ENCODE peak calls at places on chromosomes 13 and 19, in nine cellular contexts. X is PC-9, A is fibroblast of mammary gland, R is epithelial cell of esophagus, G is AG04450, J is tibial nerve, U is progenitor cell of endocrine pancreas, T is PC-3, S is neural progenitor cell. K is an unnamed sample.

GRCh38 chr19:16062789-16063188 is 13.5 kb upstream of the TPM4 start:
- DNase-seq in X (peak; percentile 61), A (no peak), R (peak; percentile 38), G (no peak), J (no peak), U (peak; percentile 34), T (peak; percentile 73), S (peak; percentile 57), K (peak; percentile 67)

GRCh38 chr19:1259206-1259872 is 9.8 kb upstream of the CIRBP start:
- DNase-seq in X (peak; percentile 85), A (peak; percentile 68), R (peak; percentile 59), G (no peak), J (peak; percentile 43), U (no peak), T (peak; percentile 38), S (peak; percentile 71), K (peak; percentile 70)

GRCh38 chr13:38073931-38074330 is 204.4 kb upstream of the TRPC4 start:
- DNase-seq in X (no peak), A (no peak), R (no peak), G (no peak), J (no peak), U (no peak), T (no peak), S (no peak), K (no peak)

GRCh38 chr13:89205856-89206255 is 1534.7 kb downstream of the SLITRK5 start:
- DNase-seq in X (no peak), A (no peak), R (peak; percentile 59), G (no peak), J (no peak), U (no peak), T (no peak), S (no peak), K (no peak)

GRCh38 chr13:22047082-22047784 is 376.4 kb downstream of the FGF9 start:
- DNase-seq in X (no peak), A (no peak), R (peak; percentile 25), G (peak; percentile 4), J (no peak), U (no peak), T (no peak), S (no peak), K (no peak)

GRCh38 chr13:37348916-37349653 is 243.6 kb upstream of the CSNK1A1L start:
- DNase-seq in X (no peak), A (no peak), R (no peak), G (peak; percentile 8), J (no peak), U (no peak), T (no peak), S (no peak), K (no peak)

GRCh38 chr19:48419158-48419920 is 25.9 kb downstream of the GRIN2D start:
- DNase-seq in X (peak; percentile 30), A (peak; percentile 37), R (peak; percentile 40), G (no peak), J (no peak), U (no peak), T (peak; percentile 18), S (peak; percentile 85), K (peak; percentile 40)

GRCh38 chr13:113209336-113209879 is at the start of gene CUL4A:
- DNase-seq in X (peak; percentile 72), A (peak; percentile 59), R (peak; percentile 80), G (no peak), J (peak; percentile 64), U (peak; percentile 67), T (peak; percentile 55), S (peak; percentile 95), K (peak; percentile 64)

GRCh38 chr13:40406405-40407138 is 259.9 kb downstream of the FOXO1 start:
- DNase-seq in X (no peak), A (peak; percentile 92), R (peak; percentile 51), G (peak; percentile 30), J (no peak), U (no peak), T (peak; percentile 79), S (no peak), K (no peak)

GRCh38 chr13:87661471-87661870 is 9.7 kb upstream of the SLITRK5 start:
- DNase-seq in X (no peak), A (peak; percentile 9), R (peak; percentile 46), G (no peak), J (no peak), U (no peak), T (peak; percentile 70), S (no peak), K (no peak)

GRCh38 chr19:55253842-55254624 is 4.8 kb downstream of the PPP6R1 start:
- DNase-seq in X (no peak), A (no peak), R (no peak), G (no peak), J (no peak), U (no peak), T (no peak), S (no peak), K (peak; percentile 44)

GRCh38 chr13:113468461-113469147 is 15.3 kb upstream of the ADPRHL1 start:
- DNase-seq in X (no peak), A (no peak), R (no peak), G (no peak), J (no peak), U (no peak), T (no peak), S (peak; percentile 68), K (no peak)

GRCh38 chr13:102709536-102709935 is 14.7 kb upstream of the METTL21C start:
- DNase-seq in X (no peak), A (no peak), R (peak; percentile 61), G (no peak), J (no peak), U (no peak), T (no peak), S (no peak), K (no peak)

GRCh38 chr13:99926014-99926731 is 45.4 kb downstream of the ZIC5 start:
- DNase-seq in X (peak; percentile 42), A (peak; percentile 49), R (peak; percentile 76), G (no peak), J (no peak), U (no peak), T (peak; percentile 58), S (no peak), K (no peak)

GRCh38 chr19:33813391-33814101 is 16.9 kb downstream of the KCTD15 start:
- DNase-seq in X (no peak), A (no peak), R (no peak), G (no peak), J (no peak), U (no peak), T (no peak), S (no peak), K (no peak)

GRCh38 chr13:46172531-46172991 is 9.4 kb downstream of the LCP1 start:
- DNase-seq in X (no peak), A (no peak), R (no peak), G (no peak), J (no peak), U (no peak), T (no peak), S (no peak), K (peak; percentile 65)

GRCh38 chr13:100983111-100983510 is 308.5 kb upstream of the TMTC4 start:
- DNase-seq in X (no peak), A (peak; percentile 4), R (no peak), G (no peak), J (no peak), U (no peak), T (no peak), S (no peak), K (no peak)

GRCh38 chr13:102758842-102759241 is 14.7 kb downstream of the TEX30 start:
- DNase-seq in X (no peak), A (no peak), R (no peak), G (no peak), J (no peak), U (no peak), T (no peak), S (no peak), K (no peak)

DNA sequence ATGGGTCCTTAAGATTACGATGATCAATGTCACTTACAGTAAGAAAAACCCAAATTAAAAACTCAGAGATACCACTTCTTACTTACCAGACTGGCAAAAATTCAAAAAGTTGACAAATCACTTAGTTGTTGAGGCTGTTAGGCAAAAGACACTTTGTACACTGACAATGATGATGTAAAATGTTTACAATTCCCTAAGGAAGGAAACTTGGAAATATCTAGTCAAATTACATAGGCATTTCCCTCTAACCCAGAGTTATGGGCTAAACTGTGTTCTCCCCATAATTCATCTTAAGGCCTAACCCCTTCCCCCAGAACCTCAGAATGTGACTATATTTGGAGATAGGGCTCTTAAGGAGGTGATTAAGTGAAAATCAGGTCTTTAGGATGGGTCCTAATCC is 12.0 kb downstream of the TGDS start:
- DNase-seq in X (no peak), A (peak; percentile 60), R (no peak), G (no peak), J (no peak), U (no peak), T (peak; percentile 2), S (no peak), K (no peak)
- TF ChIP-seq CTCF in X (no peak), A (no peak), R (no peak), G (no peak), J (no peak), U (no peak), T (no peak), S (no peak), K (no peak)

GRCh38 chr13:111536239-111536638 is 215.8 kb downstream of the TEX29 start:
- DNase-seq in X (no peak), A (no peak), R (no peak), G (no peak), J (no peak), U (no peak), T (no peak), S (no peak), K (no peak)

GRCh38 chr13:111537115-111537728 is 216.8 kb downstream of the TEX29 start:
- DNase-seq in X (no peak), A (no peak), R (no peak), G (no peak), J (no peak), U (no peak), T (no peak), S (no peak), K (no peak)

GRCh38 chr13:111533900-111534645 is 213.6 kb downstream of the TEX29 start:
- DNase-seq in X (no peak), A (no peak), R (no peak), G (no peak), J (no peak), U (no peak), T (no peak), S (no peak), K (no peak)

GRCh38 chr13:111532111-111532510 is 211.7 kb downstream of the TEX29 start:
- DNase-seq in X (no peak), A (no peak), R (no peak), G (no peak), J (no peak), U (no peak), T (no peak), S (no peak), K (no peak)

GRCh38 chr13:111534646-111535461 is 214.4 kb downstream of the TEX29 start:
- DNase-seq in X (no peak), A (no peak), R (no peak), G (no peak), J (no peak), U (no peak), T (no peak), S (peak; percentile 61), K (no peak)
- TF ChIP-seq CTCF in X (no peak), A (no peak), R (no peak), G (no peak), J (no peak), U (no peak), T (no peak), S (no peak), K (no peak)

GRCh38 chr13:51825681-51826254 is 19.2 kb downstream of the TMEM272 start:
- DNase-seq in X (no peak), A (no peak), R (no peak), G (no peak), J (no peak), U (no peak), T (no peak), S (no peak), K (no peak)
- TF ChIP-seq CTCF in X (no peak), A (no peak), R (no peak), G (no peak), J (no peak), U (no peak), T (no peak), S (no peak), K (no peak)

GRCh38 chr13:93951153-93951552 is 528.3 kb downstream of the DCT start:
- DNase-seq in X (no peak), A (peak; percentile 34), R (peak; percentile 6), G (no peak), J (no peak), U (no peak), T (peak; percentile 7), S (no peak), K (no peak)
- TF ChIP-seq CTCF in X (no peak), A (peak; percentile 32), R (peak; percentile 46), G (peak; percentile 34), J (no peak), U (no peak), T (peak; percentile 47), S (no peak), K (no peak)

K was measured in CD4-positive, alpha-beta T cell.